ENCODE peak calls at places on chromosomes 12 and 14, in six cellular contexts. Z is DMS153; T is activated naive CD8-positive, alpha-beta T cell treated with anti-CD3 and anti-CD28 coated beads for 36 hours; E is A549; I is CD8-positive, alpha-beta memory T cell; C is NCI-H510A treated with DMSO at 0.1 percent for 48 hours. M is an unnamed sample.

GRCh38 chr14:35470775-35471174 is 63.2 kb upstream of the INSM2 start:
- DNase-seq in Z (no peak), T (no peak), E (no peak), I (no peak), C (no peak), M (no peak)

GRCh38 chr12:5716991-5717390 is 228.1 kb downstream of the ANO2 start:
- DNase-seq in Z (no peak), T (no peak), E (no peak), I (no peak), C (no peak), M (no peak)

GRCh38 chr12:92912052-92912451 is 17.0 kb downstream of the EEA1 start:
- DNase-seq in Z (no peak), T (no peak), E (no peak), I (no peak), C (no peak), M (no peak)

GRCh38 chr12:109738209-109738608 is 24.6 kb downstream of the FAM222A start:
- DNase-seq in Z (no peak), T (no peak), E (no peak), I (no peak), C (no peak), M (no peak)

GRCh38 chr14:93240678-93241000 is 33.6 kb downstream of the UBR7 start:
- DNase-seq in Z (no peak), T (no peak), E (no peak), I (no peak), C (no peak), M (no peak)

GRCh38 chr12:16166563-16167470 is 110.7 kb downstream of the SLC15A5 start:
- DNase-seq in Z (no peak), T (no peak), E (no peak), I (no peak), C (no peak), M (no peak)

GRCh38 chr14:89011727-89012271 is 187.3 kb downstream of the TTC8 start:
- DNase-seq in Z (no peak), T (no peak), E (peak), I (no peak), C (no peak), M (no peak)

GRCh38 chr12:104216461-104217058 is 981 bp downstream of the TXNRD1 start:
- DNase-seq in Z (no peak), T (no peak), E (peak), I (no peak), C (no peak), M (no peak)

GRCh38 chr12:13173012-13173441 is 23.5 kb upstream of the EMP1 start:
- DNase-seq in Z (no peak), T (no peak), E (no peak), I (no peak), C (no peak), M (no peak)

GRCh38 chr12:52049286-52049685 is 2.0 kb upstream of the NR4A1 start:
- DNase-seq in Z (no peak), T (no peak), E (no peak), I (no peak), C (no peak), M (no peak)

GRCh38 chr14:101876539-101876938 is 87.8 kb upstream of the DYNC1H1 start:
- DNase-seq in Z (no peak), T (peak), E (no peak), I (peak), C (no peak), M (peak)